ENCODE peak calls at places on chromosomes 5 and 9, in nine cellular contexts. X, Z, V, R, B, Y, U, K and E are unnamed samples.

GRCh38 chr5:125277494-125278154 is 531.2 kb upstream of the ZNF608 start:
- DNase-seq in K (no peak), X (peak; percentile 42), Y (no peak), R (peak; percentile 88), Z (no peak), B (peak; percentile 96), U (no peak), V (no peak), E (no peak)

GRCh38 chr9:131442351-131442750 is 48.5 kb downstream of the PRRC2B start:
- DNase-seq in Y (no peak), K (no peak), X (no peak), Z (no peak), B (no peak), V (no peak), R (no peak), U (no peak), E (no peak)

GRCh38 chr5:122533825-122534224 is 221.8 kb downstream of the SNCAIP start:
- DNase-seq in Z (no peak), B (no peak), U (no peak), Y (no peak), K (no peak), V (no peak), X (no peak), R (no peak), E (no peak)

GRCh38 chr5:8840237-8840636 is 705.6 kb downstream of the SEMA5A start:
- DNase-seq in Y (no peak), X (no peak), U (no peak), Z (no peak), B (no peak), R (no peak), K (peak; percentile 40), V (no peak), E (no peak)

GRCh38 chr5:118777468-118777746 is 210.9 kb downstream of the DTWD2 start:
- DNase-seq in Y (no peak), Z (no peak), X (no peak), K (no peak), B (no peak), U (no peak), V (no peak), R (no peak), E (no peak)

GRCh38 chr9:5502553-5502952 is 7.8 kb upstream of the PDCD1LG2 start:
- DNase-seq in B (no peak), X (no peak), R (no peak), U (no peak), Y (no peak), Z (no peak), K (peak; percentile 69), V (no peak), E (no peak)

GRCh38 chr9:21440139-21440538 is at the start of gene IFNA1:
- DNase-seq in Z (no peak), Y (no peak), U (no peak), X (no peak), B (no peak), R (no peak), K (no peak), V (no peak), E (no peak)

GRCh38 chr5:172534229-172535169 is 80.2 kb upstream of the SH3PXD2B start:
- DNase-seq in Y (no peak), K (no peak), X (peak; percentile 8), Z (no peak), R (peak; percentile 42), B (peak; percentile 88), V (peak; percentile 62), U (no peak), E (no peak)

GRCh38 chr5:141349917-141350619 is at the start of gene PCDHGB1:
- DNase-seq in U (no peak), X (peak; percentile 65), Y (peak; percentile 38), Z (no peak), B (peak; percentile 58), V (peak; percentile 42), R (peak; percentile 62), K (peak; percentile 65), E (no peak)

GRCh38 chr5:175678074-175678473 is 20.2 kb downstream of the HRH2 start:
- DNase-seq in Y (no peak), B (no peak), K (no peak), X (no peak), R (no peak), V (no peak), U (no peak), Z (no peak), E (no peak)

GRCh38 chr9:77839459-77840140 is 191.5 kb upstream of the GNA14 start:
- DNase-seq in U (no peak), V (no peak), R (peak; percentile 72), B (peak; percentile 66), X (peak; percentile 75), Y (no peak), K (no peak), Z (no peak), E (no peak)

GRCh38 chr9:4583001-4583400 is 79.1 kb upstream of the PLPP6 start:
- DNase-seq in X (no peak), B (no peak), Y (no peak), U (no peak), V (no peak), K (no peak), R (no peak), Z (no peak), E (no peak)

GRCh38 chr5:76615759-76616158 is 7.4 kb downstream of the F2RL2 start:
- DNase-seq in K (no peak), Z (no peak), X (no peak), V (no peak), B (no peak), R (no peak), Y (no peak), U (no peak), E (no peak)

GRCh38 chr9:137590469-137591383 is at the start of gene ZMYND19:
- DNase-seq in R (peak; percentile 97), V (peak; percentile 95), U (peak; percentile 80), Z (peak; percentile 78), K (peak; percentile 97), B (peak; percentile 87), Y (peak; percentile 92), X (peak; percentile 97), E (peak; percentile 88)

GRCh38 chr9:87670572-87671264 is 55.2 kb upstream of the CTSL start:
- DNase-seq in V (no peak), Y (no peak), X (no peak), K (no peak), B (no peak), Z (no peak), R (no peak), U (no peak), E (no peak)

GRCh38 chr5:111830333-111830732 is 73.3 kb upstream of the NREP start:
- DNase-seq in B (peak; percentile 94), Y (no peak), V (no peak), R (peak; percentile 65), Z (no peak), X (peak; percentile 18), U (no peak), K (no peak), E (no peak)

GRCh38 chr5:79746645-79747044 is 57.0 kb downstream of the CMYA5 start:
- DNase-seq in Z (no peak), X (no peak), R (no peak), V (no peak), B (no peak), U (no peak), Y (no peak), K (no peak), E (no peak)

GRCh38 chr5:21931076-21931475 is 922.1 kb downstream of the CDH12 start:
- DNase-seq in B (no peak), R (no peak), Z (no peak), V (no peak), K (no peak), X (no peak), U (no peak), Y (no peak), E (no peak)

GRCh38 chr9:4750021-4750673 is 9.1 kb upstream of the AK3 start:
- DNase-seq in Y (no peak), B (peak; percentile 64), X (peak; percentile 84), Z (no peak), R (peak; percentile 63), V (no peak), U (no peak), K (no peak), E (peak; percentile 29)

GRCh38 chr5:136776022-136776927 is 410.9 kb upstream of the TRPC7 start:
- DNase-seq in B (no peak), Z (no peak), Y (no peak), V (no peak), R (peak; percentile 42), K (no peak), X (peak; percentile 64), U (no peak), E (no peak)

GRCh38 chr5:113989278-113989912 is 372.5 kb upstream of the KCNN2 start:
- DNase-seq in Y (no peak), K (no peak), R (no peak), X (no peak), Z (no peak), V (no peak), B (peak; percentile 31), U (no peak), E (no peak)

GRCh38 chr9:110049699-110050450 is 158.1 kb downstream of the C9orf152 start:
- DNase-seq in V (peak; percentile 66), Y (peak; percentile 55), B (no peak), K (peak; percentile 79), X (peak; percentile 65), R (peak; percentile 70), Z (no peak), U (no peak), E (no peak)

GRCh38 chr9:123358181-123358894 is 2.3 kb downstream of the CRB2 start:
- DNase-seq in K (no peak), X (no peak), R (no peak), U (no peak), Z (peak; percentile 54), B (no peak), V (no peak), Y (no peak), E (no peak)

GRCh38 chr5:142888469-142889085 is 118.4 kb downstream of the ARHGAP26 start:
- DNase-seq in V (no peak), U (no peak), Y (no peak), K (no peak), R (peak; percentile 75), Z (no peak), B (peak; percentile 83), X (peak; percentile 75), E (peak; percentile 9)

GRCh38 chr5:100131161-100131560 is 404.0 kb upstream of the FAM174A start:
- DNase-seq in X (no peak), B (peak; percentile 6), K (no peak), U (no peak), Y (no peak), V (no peak), Z (no peak), R (no peak), E (no peak)

GRCh38 chr5:44952376-44952775 is 143.6 kb downstream of the MRPS30 start:
- DNase-seq in Y (no peak), X (peak; percentile 38), V (no peak), K (no peak), Z (no peak), U (no peak), R (peak; percentile 51), B (peak; percentile 55), E (no peak)

GRCh38 chr9:92035146-92035545 is 80.1 kb downstream of the SPTLC1 start:
- DNase-seq in R (no peak), Y (no peak), K (peak; percentile 51), U (no peak), X (peak; percentile 13), V (no peak), B (no peak), Z (no peak), E (no peak)

GRCh38 chr9:127522727-127523126 is 71.4 kb downstream of the LRSAM1 start:
- DNase-seq in U (no peak), B (peak; percentile 87), K (no peak), Z (no peak), X (no peak), R (peak; percentile 59), Y (no peak), V (peak; percentile 52), E (no peak)

GRCh38 chr5:61467766-61468482 is 135.9 kb downstream of the ZSWIM6 start:
- DNase-seq in U (no peak), B (peak; percentile 13), Y (no peak), V (no peak), X (peak; percentile 54), R (peak; percentile 55), K (no peak), Z (no peak), E (no peak)